ENCODE peak calls at places on chromosomes 11 and 22, in nine cellular contexts. N is A549; U is activated naive CD8-positive, alpha-beta T cell treated with anti-CD3 and anti-CD28 coated beads, Interleukin-2, amount 50 U/mL, for 24 hours; L is stomach; X is stimulated activated effector memory CD8-positive, alpha-beta T cell treated with anti-CD3 and anti-CD28 coated beads, Interleukin-12 subunit alpha, Interleukin-12 subunit beta, amount 100 ng/mL, for 72 hours; D is GM12865; O is H1; S is stimulated activated CD8-positive, alpha-beta memory T cell treated with anti-CD3 and anti-CD28 coated beads, Interleukin-12 subunit alpha, Interleukin-12 subunit beta, amount 100 ng/mL, for 1 hour; R is mesenchymal stem cell. G is an unnamed sample.

GRCh38 chr11:3615998-3616397 is 25.8 kb downstream of the ART5 start:
- DNase-seq in N (no peak), U (no peak), L (no peak), X (no peak), D (no peak), O (no peak), S (no peak), R (no peak), G (no peak)

GRCh38 chr11:130631119-130631518 is 182.7 kb downstream of the ADAMTS15 start:
- DNase-seq in N (peak), U (no peak), L (no peak), X (no peak), D (peak), O (no peak), S (no peak), R (peak), G (peak)

GRCh38 chr22:31898406-31898805 is 45.9 kb upstream of the YWHAH start:
- DNase-seq in N (no peak), U (no peak), L (no peak), X (no peak), D (no peak), O (no peak), S (no peak), R (no peak), G (no peak)

GRCh38 chr11:44617671-44618461 is 52.4 kb downstream of the CD82 start:
- DNase-seq in N (no peak), U (peak), L (no peak), X (no peak), D (no peak), O (no peak), S (no peak), R (no peak), G (no peak)

GRCh38 chr11:26651916-26652315 is 69.9 kb downstream of the SLC5A12 start:
- DNase-seq in N (no peak), U (no peak), L (no peak), X (no peak), D (peak), O (no peak), S (no peak), R (no peak), G (no peak)

GRCh38 chr11:71309611-71310010 is 57.2 kb upstream of the SHANK2 start:
- DNase-seq in N (no peak), U (no peak), L (peak), X (no peak), D (no peak), O (no peak), S (no peak), R (no peak), G (no peak)

GRCh38 chr22:21942407-21942895 is 10.2 kb downstream of the PPM1F start:
- DNase-seq in N (peak), U (peak), L (peak), X (no peak), D (peak), O (no peak), S (no peak), R (peak), G (peak)

GRCh38 chr11:6505577-6506240 is 8.6 kb downstream of the DNHD1 start:
- DNase-seq in N (peak), U (no peak), L (no peak), X (no peak), D (peak), O (no peak), S (no peak), R (peak), G (peak)

GRCh38 chr11:113014731-113015455 is 53.7 kb downstream of the NCAM1 start:
- DNase-seq in N (no peak), U (no peak), L (peak), X (no peak), D (peak), O (no peak), S (no peak), R (peak), G (no peak)

G was measured in LoVo.